ENCODE peak calls at places on chromosomes 2 and 18, in four cellular contexts. One of them, this sample, is unnamed.

GRCh38 chr2:529425-529824 is 147.8 kb downstream of the TMEM18 start:
- DNase-seq in astrocyte of the spinal cord: peak; percentile 30
- DNase-seq in activated T-helper 1 cell treated with anti-CD3 and anti-CD28 coated beads, Interleukin-12 subunit alpha, Interleukin-12 subunit beta, Interleukin-2, Interleukin-4 antibody, amounts not matched to agents 30 ng/mL and 10 ng/mL and 1 ng/mL, durations not matched to agents 14 hours and 24 hours and 36 hours: no peak
- DNase-seq in NCI-H460: no peak
- DNase-seq in this sample: no peak

GRCh38 chr2:119950966-119951365 is 61.9 kb upstream of the EPB41L5 start:
- DNase-seq in astrocyte of the spinal cord: no peak
- DNase-seq in activated T-helper 1 cell treated with anti-CD3 and anti-CD28 coated beads, Interleukin-12 subunit alpha, Interleukin-12 subunit beta, Interleukin-2, Interleukin-4 antibody, amounts not matched to agents 30 ng/mL and 10 ng/mL and 1 ng/mL, durations not matched to agents 14 hours and 24 hours and 36 hours: no peak
- DNase-seq in NCI-H460: no peak
- DNase-seq in this sample: no peak

GRCh38 chr18:3513481-3513880 is 63.5 kb downstream of the TGIF1 start:
- DNase-seq in NCI-H460: no peak
- DNase-seq in activated T-helper 1 cell treated with anti-CD3 and anti-CD28 coated beads, Interleukin-12 subunit alpha, Interleukin-12 subunit beta, Interleukin-2, Interleukin-4 antibody, amounts not matched to agents 30 ng/mL and 10 ng/mL and 1 ng/mL, durations not matched to agents 14 hours and 24 hours and 36 hours: no peak
- DNase-seq in astrocyte of the spinal cord: no peak
- DNase-seq in this sample: no peak

GRCh38 chr2:80489718-80490117 is 185.2 kb upstream of the LRRTM1 start:
- DNase-seq in astrocyte of the spinal cord: peak; percentile 23
- DNase-seq in NCI-H460: no peak
- DNase-seq in activated T-helper 1 cell treated with anti-CD3 and anti-CD28 coated beads, Interleukin-12 subunit alpha, Interleukin-12 subunit beta, Interleukin-2, Interleukin-4 antibody, amounts not matched to agents 30 ng/mL and 10 ng/mL and 1 ng/mL, durations not matched to agents 14 hours and 24 hours and 36 hours: no peak
- DNase-seq in this sample: peak; percentile 34

GRCh38 chr2:239824051-239824694 is 201.0 kb downstream of the NDUFA10 start:
- DNase-seq in activated T-helper 1 cell treated with anti-CD3 and anti-CD28 coated beads, Interleukin-12 subunit alpha, Interleukin-12 subunit beta, Interleukin-2, Interleukin-4 antibody, amounts not matched to agents 30 ng/mL and 10 ng/mL and 1 ng/mL, durations not matched to agents 14 hours and 24 hours and 36 hours: no peak
- DNase-seq in NCI-H460: peak; percentile 33
- DNase-seq in astrocyte of the spinal cord: no peak
- DNase-seq in this sample: no peak

GRCh38 chr2:240237609-240238151 is 97.2 kb upstream of the OTOS start:
- DNase-seq in activated T-helper 1 cell treated with anti-CD3 and anti-CD28 coated beads, Interleukin-12 subunit alpha, Interleukin-12 subunit beta, Interleukin-2, Interleukin-4 antibody, amounts not matched to agents 30 ng/mL and 10 ng/mL and 1 ng/mL, durations not matched to agents 14 hours and 24 hours and 36 hours: no peak
- DNase-seq in NCI-H460: no peak
- DNase-seq in astrocyte of the spinal cord: peak; percentile 50
- DNase-seq in this sample: peak; percentile 73

GRCh38 chr18:48740068-48740440 is 201.2 kb downstream of the CTIF start:
- DNase-seq in NCI-H460: no peak
- DNase-seq in astrocyte of the spinal cord: no peak
- DNase-seq in activated T-helper 1 cell treated with anti-CD3 and anti-CD28 coated beads, Interleukin-12 subunit alpha, Interleukin-12 subunit beta, Interleukin-2, Interleukin-4 antibody, amounts not matched to agents 30 ng/mL and 10 ng/mL and 1 ng/mL, durations not matched to agents 14 hours and 24 hours and 36 hours: no peak
- DNase-seq in this sample: no peak

GRCh38 chr18:9631814-9632496 is 17.6 kb upstream of the PPP4R1 start:
- DNase-seq in NCI-H460: peak; percentile 73
- DNase-seq in astrocyte of the spinal cord: peak; percentile 89
- DNase-seq in activated T-helper 1 cell treated with anti-CD3 and anti-CD28 coated beads, Interleukin-12 subunit alpha, Interleukin-12 subunit beta, Interleukin-2, Interleukin-4 antibody, amounts not matched to agents 30 ng/mL and 10 ng/mL and 1 ng/mL, durations not matched to agents 14 hours and 24 hours and 36 hours: no peak
- DNase-seq in this sample: peak; percentile 36

GRCh38 chr2:101806123-101806522 is 108.6 kb downstream of the MAP4K4 start:
- DNase-seq in activated T-helper 1 cell treated with anti-CD3 and anti-CD28 coated beads, Interleukin-12 subunit alpha, Interleukin-12 subunit beta, Interleukin-2, Interleukin-4 antibody, amounts not matched to agents 30 ng/mL and 10 ng/mL and 1 ng/mL, durations not matched to agents 14 hours and 24 hours and 36 hours: no peak
- DNase-seq in astrocyte of the spinal cord: peak; percentile 84
- DNase-seq in NCI-H460: no peak
- DNase-seq in this sample: peak; percentile 83

GRCh38 chr2:109085912-109086742 is 42.9 kb upstream of the SH3RF3 start:
- DNase-seq in astrocyte of the spinal cord: no peak
- DNase-seq in activated T-helper 1 cell treated with anti-CD3 and anti-CD28 coated beads, Interleukin-12 subunit alpha, Interleukin-12 subunit beta, Interleukin-2, Interleukin-4 antibody, amounts not matched to agents 30 ng/mL and 10 ng/mL and 1 ng/mL, durations not matched to agents 14 hours and 24 hours and 36 hours: no peak
- DNase-seq in NCI-H460: no peak
- DNase-seq in this sample: no peak

GRCh38 chr2:224630659-224631550 is 45.7 kb upstream of the CUL3 start:
- DNase-seq in NCI-H460: no peak
- DNase-seq in astrocyte of the spinal cord: no peak
- DNase-seq in activated T-helper 1 cell treated with anti-CD3 and anti-CD28 coated beads, Interleukin-12 subunit alpha, Interleukin-12 subunit beta, Interleukin-2, Interleukin-4 antibody, amounts not matched to agents 30 ng/mL and 10 ng/mL and 1 ng/mL, durations not matched to agents 14 hours and 24 hours and 36 hours: no peak
- DNase-seq in this sample: no peak

GRCh38 chr18:55706893-55707292 is 118.9 kb upstream of the TCF4 start:
- DNase-seq in NCI-H460: no peak
- DNase-seq in astrocyte of the spinal cord: peak; percentile 67
- DNase-seq in activated T-helper 1 cell treated with anti-CD3 and anti-CD28 coated beads, Interleukin-12 subunit alpha, Interleukin-12 subunit beta, Interleukin-2, Interleukin-4 antibody, amounts not matched to agents 30 ng/mL and 10 ng/mL and 1 ng/mL, durations not matched to agents 14 hours and 24 hours and 36 hours: no peak
- DNase-seq in this sample: no peak

GRCh38 chr2:235116885-235117492 is 165.2 kb downstream of the SH3BP4 start:
- DNase-seq in astrocyte of the spinal cord: peak; percentile 67
- DNase-seq in activated T-helper 1 cell treated with anti-CD3 and anti-CD28 coated beads, Interleukin-12 subunit alpha, Interleukin-12 subunit beta, Interleukin-2, Interleukin-4 antibody, amounts not matched to agents 30 ng/mL and 10 ng/mL and 1 ng/mL, durations not matched to agents 14 hours and 24 hours and 36 hours: no peak
- DNase-seq in NCI-H460: peak; percentile 49
- DNase-seq in this sample: peak; percentile 53

GRCh38 chr2:88165604-88166003 is 4.5 kb upstream of the THNSL2 start:
- DNase-seq in astrocyte of the spinal cord: no peak
- DNase-seq in activated T-helper 1 cell treated with anti-CD3 and anti-CD28 coated beads, Interleukin-12 subunit alpha, Interleukin-12 subunit beta, Interleukin-2, Interleukin-4 antibody, amounts not matched to agents 30 ng/mL and 10 ng/mL and 1 ng/mL, durations not matched to agents 14 hours and 24 hours and 36 hours: no peak
- DNase-seq in NCI-H460: no peak
- DNase-seq in this sample: no peak

This sample was measured in endothelial cell of umbilical vein.